ENCODE peak calls at places on chromosomes 4 and X, in eight cellular contexts. I is activated CD4-positive, alpha-beta T cell treated with anti-CD3 and anti-CD28 coated beads, Interleukin-2, amount 10 ng/mL, durations not matched to agents 24 days and 14 days; X is EH; J is pancreas; F is COLO829; K is activated naive CD4-positive, alpha-beta T cell treated with anti-CD3 and anti-CD28 coated beads, Interleukin-2, amount 10 ng/mL, durations not matched to agents 7 days and 5 days; S is RPMI7951; Z is body of pancreas. B is an unnamed sample.

GRCh38 chrX:130111220-130111934 is 1.1 kb upstream of the ELF4 start:
- DNase-seq in J (no peak), I (no peak), S (no peak), F (no peak), Z (no peak), K (no peak), X (peak; percentile 36), B (no peak)

GRCh38 chrX:34656467-34656841 is 631 bp downstream of the TMEM47 start:
- DNase-seq in J (peak; percentile 24), K (no peak), S (peak; percentile 1), X (peak; percentile 30), I (no peak), F (no peak), Z (peak; percentile 9), B (no peak)

GRCh38 chr4:72896515-72896914 is 173.0 kb downstream of the COX18 start:
- DNase-seq in I (no peak), S (peak; percentile 57), F (no peak), J (no peak), Z (no peak), K (no peak), X (peak; percentile 97), B (no peak)

GRCh38 chrX:106935175-106935574 is 15.0 kb downstream of the CLDN2 start:
- DNase-seq in Z (no peak), X (no peak), F (peak; percentile 6), S (no peak), I (no peak), J (no peak), K (no peak), B (no peak)

GRCh38 chr4:7156273-7157139 is 35.8 kb upstream of the SORCS2 start:
- DNase-seq in J (no peak), S (no peak), I (no peak), K (peak; percentile 14), Z (no peak), X (peak; percentile 22), F (no peak), B (no peak)

GRCh38 chr4:155367608-155368007 is 9.2 kb downstream of the MAP9 start:
- DNase-seq in S (no peak), J (no peak), I (no peak), Z (no peak), F (no peak), X (no peak), K (no peak), B (no peak)

GRCh38 chr4:152935138-152935537 is 985 bp upstream of the FHDC1 start:
- DNase-seq in X (no peak), Z (peak; percentile 67), S (no peak), J (peak; percentile 44), K (peak; percentile 38), F (no peak), I (peak; percentile 72), B (no peak)

GRCh38 chrX:41600266-41600665 is 88.5 kb upstream of the GPR34 start:
- DNase-seq in I (no peak), J (no peak), K (no peak), S (peak; percentile 24), X (peak; percentile 88), F (peak; percentile 51), Z (no peak), B (no peak)

GRCh38 chr4:19123681-19124080 is 1102.1 kb upstream of the LCORL start:
- DNase-seq in I (no peak), K (no peak), F (no peak), S (no peak), J (no peak), X (no peak), Z (no peak), B (no peak)

GRCh38 chr4:79623125-79623905 is 215.3 kb upstream of the GK2 start:
- DNase-seq in F (no peak), S (no peak), I (no peak), X (no peak), K (no peak), Z (no peak), J (no peak), B (no peak)

GRCh38 chrX:1537031-1537715 is at the start of gene P2RY8:
- DNase-seq in F (no peak), X (peak; percentile 1), I (peak; percentile 93), Z (peak; percentile 56), J (peak; percentile 48), K (peak; percentile 89), S (peak; percentile 79), B (peak; percentile 91)

B was measured in activated CD8-positive, alpha-beta memory T cell treated with anti-CD3 and anti-CD28 coated beads, Interleukin-2, amount 10 ng/mL, durations not matched to agents 7 days and 5 days.